ENCODE peak calls at places on chromosomes 3 and 15, in five cellular contexts. One of them, this sample, is unnamed. For H3K4me1, the result is how much of the 10 kb centered on the place peaks cover.

GRCh38 chr3:54870423-54870822 is 57.4 kb downstream of the LRTM1 start:
- DNase-seq in tibial artery: no peak
- DNase-seq in pancreas: peak
- DNase-seq in hepatocyte: peak
- DNase-seq in colonic mucosa: no peak
- DNase-seq in this sample: no peak

GRCh38 chr15:79897380-79897678 is 515 bp upstream of the MTHFS start:
- DNase-seq in tibial artery: no peak
- DNase-seq in pancreas: no peak
- DNase-seq in hepatocyte: no peak
- DNase-seq in colonic mucosa: no peak
- DNase-seq in this sample: no peak

GRCh38 chr3:159879598-159879997 is 109.0 kb upstream of the IL12A start:
- DNase-seq in tibial artery: no peak
- DNase-seq in pancreas: no peak
- DNase-seq in hepatocyte: no peak
- DNase-seq in colonic mucosa: no peak
- DNase-seq in this sample: no peak

GRCh38 chr15:74725845-74726773 is 781 bp upstream of the CYP1A1 start:
- DNase-seq in tibial artery: peak
- DNase-seq in pancreas: peak
- DNase-seq in hepatocyte: peak
- DNase-seq in colonic mucosa: peak
- DNase-seq in this sample: peak

GRCh38 chr3:175940243-175940642 is 1081.1 kb downstream of the NAALADL2 start:
- DNase-seq in tibial artery: no peak
- DNase-seq in pancreas: no peak
- DNase-seq in hepatocyte: no peak
- DNase-seq in colonic mucosa: no peak
- DNase-seq in this sample: no peak

GRCh38 chr3:71521940-71522876 is 61.3 kb downstream of the FOXP1 start:
- DNase-seq in tibial artery: no peak
- DNase-seq in pancreas: peak
- DNase-seq in hepatocyte: no peak
- DNase-seq in colonic mucosa: no peak
- DNase-seq in this sample: no peak

GRCh38 chr3:7800006-7800780 is 701.4 kb upstream of the LMCD1 start:
- DNase-seq in tibial artery: no peak
- DNase-seq in pancreas: no peak
- DNase-seq in hepatocyte: no peak
- DNase-seq in colonic mucosa: no peak
- DNase-seq in this sample: no peak

GRCh38 chr15:80242132-80242769 is 9.8 kb downstream of the CTXND1 start:
- DNase-seq in tibial artery: no peak
- DNase-seq in pancreas: no peak
- DNase-seq in hepatocyte: peak
- DNase-seq in colonic mucosa: no peak
- DNase-seq in this sample: peak

GRCh38 chr3:110495201-110495927 is 576.3 kb upstream of the NECTIN3 start:
- DNase-seq in tibial artery: no peak
- DNase-seq in pancreas: no peak
- DNase-seq in hepatocyte: no peak
- DNase-seq in colonic mucosa: peak
- DNase-seq in this sample: no peak

GRCh38 chr3:5016218-5017161 is 37.3 kb downstream of the BHLHE40 start:
- DNase-seq in tibial artery: peak
- DNase-seq in pancreas: peak
- DNase-seq in hepatocyte: peak
- DNase-seq in colonic mucosa: peak
- DNase-seq in this sample: peak

GRCh38 chr15:42036112-42036905 is 15.5 kb upstream of the PLA2G4E start:
- DNase-seq in tibial artery: no peak
- DNase-seq in pancreas: no peak
- DNase-seq in hepatocyte: no peak
- DNase-seq in colonic mucosa: no peak
- DNase-seq in this sample: no peak

GRCh38 chr15:62741106-62741505 is 301.4 kb upstream of the TPM1 start:
- DNase-seq in tibial artery: no peak
- DNase-seq in pancreas: no peak
- DNase-seq in hepatocyte: no peak
- DNase-seq in colonic mucosa: no peak
- DNase-seq in this sample: no peak

GRCh38 chr3:178181784-178182183 is 354.5 kb upstream of the KCNMB2 start:
- DNase-seq in tibial artery: no peak
- DNase-seq in pancreas: no peak
- DNase-seq in hepatocyte: no peak
- DNase-seq in colonic mucosa: no peak
- DNase-seq in this sample: no peak

GRCh38 chr15:52040167-52040900 is 21.3 kb downstream of the MAPK6 start:
- DNase-seq in tibial artery: no peak
- DNase-seq in pancreas: no peak
- DNase-seq in hepatocyte: peak
- DNase-seq in colonic mucosa: no peak
- DNase-seq in this sample: no peak

GRCh38 chr15:52042051-52042851 is 23.2 kb downstream of the MAPK6 start:
- DNase-seq in tibial artery: no peak
- DNase-seq in pancreas: no peak
- DNase-seq in hepatocyte: no peak
- DNase-seq in colonic mucosa: no peak
- DNase-seq in this sample: no peak

GRCh38 chr15:52037889-52038505 is 19.0 kb downstream of the MAPK6 start:
- DNase-seq in tibial artery: no peak
- DNase-seq in pancreas: no peak
- DNase-seq in hepatocyte: no peak
- DNase-seq in colonic mucosa: no peak
- DNase-seq in this sample: no peak
- H3K4me1 ChIP-seq in tibial artery: under half
- H3K4me1 ChIP-seq in pancreas: under half
- H3K4me1 ChIP-seq in hepatocyte: under half
- H3K4me1 ChIP-seq in colonic mucosa: under half
- H3K4me1 ChIP-seq in this sample: under half

DNA sequence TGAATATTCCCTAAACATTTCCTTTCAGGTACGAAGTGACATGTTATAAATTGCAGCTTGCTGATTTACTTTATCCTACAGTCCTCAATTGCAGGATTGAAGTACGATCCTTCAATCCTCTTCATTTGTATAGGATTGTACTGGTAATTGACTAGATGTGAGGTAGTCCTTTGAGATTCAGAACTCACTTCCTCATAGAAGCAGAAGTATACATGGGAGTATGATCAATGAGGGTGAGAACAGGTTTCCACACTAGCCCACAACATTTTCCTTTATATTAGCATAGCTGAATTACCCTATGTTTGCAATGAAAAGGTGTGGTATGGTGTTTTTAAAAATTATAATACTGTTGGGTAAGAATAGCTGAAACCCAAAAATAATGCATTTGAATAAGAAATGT is 160.0 kb upstream of the UMPS start:
- DNase-seq in tibial artery: no peak
- DNase-seq in pancreas: no peak
- DNase-seq in hepatocyte: no peak
- DNase-seq in colonic mucosa: no peak
- DNase-seq in this sample: no peak
- H3K4me3 ChIP-seq in tibial artery: no peak
- H3K4me3 ChIP-seq in pancreas: no peak
- H3K4me3 ChIP-seq in hepatocyte: no peak
- H3K4me3 ChIP-seq in colonic mucosa: no peak
- H3K4me3 ChIP-seq in this sample: no peak

DNA sequence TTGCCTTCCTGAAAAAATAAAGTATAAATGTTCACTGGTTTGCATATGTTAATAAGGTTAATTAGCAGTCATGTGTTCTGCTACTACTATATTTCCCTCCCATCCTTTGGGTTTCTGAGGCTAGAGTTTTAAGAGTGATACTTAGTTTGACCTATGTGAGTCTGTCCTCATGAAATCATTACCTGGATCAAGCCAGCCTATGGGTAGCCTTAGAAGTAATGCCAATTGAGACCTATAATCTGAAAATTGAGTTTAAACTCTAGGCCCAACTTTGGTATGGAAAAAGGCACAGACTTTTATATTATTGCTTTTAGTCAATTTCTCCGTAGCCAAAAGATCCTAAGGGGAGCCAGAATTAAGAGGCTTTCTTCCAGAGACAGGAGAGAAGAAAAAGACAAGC is 18.4 kb upstream of the SOX2 start:
- DNase-seq in tibial artery: no peak
- DNase-seq in pancreas: no peak
- DNase-seq in hepatocyte: no peak
- DNase-seq in colonic mucosa: no peak
- DNase-seq in this sample: no peak
- H3K4me1 ChIP-seq in tibial artery: under half
- H3K4me1 ChIP-seq in pancreas: under half
- H3K4me1 ChIP-seq in hepatocyte: under half
- H3K4me1 ChIP-seq in colonic mucosa: under half
- H3K4me1 ChIP-seq in this sample: under half

DNA sequence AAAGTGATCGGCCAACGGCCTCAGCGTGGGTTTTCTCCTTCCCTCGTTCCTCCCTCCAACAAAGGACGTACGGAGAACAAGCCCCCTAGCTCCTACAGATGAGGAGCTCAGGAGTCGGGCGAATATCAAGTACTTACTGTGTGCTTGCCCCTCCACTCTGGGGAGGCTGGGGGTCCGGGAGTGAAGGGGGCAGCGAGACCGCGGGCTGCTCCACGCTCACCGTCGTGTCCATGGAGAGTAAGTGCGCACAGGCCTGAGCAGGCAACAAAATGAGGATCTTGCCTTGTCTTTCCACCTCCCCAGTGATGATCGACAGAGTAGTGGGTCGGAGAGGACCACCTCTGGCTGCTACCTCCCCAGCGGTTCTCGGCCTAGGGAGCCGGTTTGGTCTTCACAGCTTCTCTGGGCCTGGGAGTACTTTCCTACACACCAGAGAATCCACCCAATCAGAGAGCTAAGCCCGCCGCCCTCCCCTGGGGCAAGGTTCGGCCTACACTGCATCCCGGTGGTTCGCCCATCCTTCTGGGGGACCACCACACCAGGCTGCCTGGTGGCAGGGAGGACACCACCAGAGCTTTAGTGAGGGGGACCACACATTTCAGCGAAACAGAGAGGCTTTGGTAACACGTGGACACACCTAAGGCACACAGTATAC is 599 bp upstream of the TRANK1 start:
- DNase-seq in tibial artery: no peak
- DNase-seq in pancreas: no peak
- DNase-seq in hepatocyte: no peak
- DNase-seq in colonic mucosa: no peak
- DNase-seq in this sample: no peak
- H3K4me3 ChIP-seq in tibial artery: peak
- H3K4me3 ChIP-seq in pancreas: no peak
- H3K4me3 ChIP-seq in hepatocyte: no peak
- H3K4me3 ChIP-seq in colonic mucosa: peak
- H3K4me3 ChIP-seq in this sample: peak

GRCh38 chr3:78868570-78868969 is 899.2 kb downstream of the ROBO1 start:
- DNase-seq in tibial artery: no peak
- DNase-seq in pancreas: no peak
- DNase-seq in hepatocyte: no peak
- DNase-seq in colonic mucosa: no peak
- DNase-seq in this sample: no peak
- H3K4me1 ChIP-seq in tibial artery: under half
- H3K4me1 ChIP-seq in pancreas: under half
- H3K4me1 ChIP-seq in hepatocyte: under half
- H3K4me1 ChIP-seq in colonic mucosa: under half
- H3K4me1 ChIP-seq in this sample: under half

GRCh38 chr3:98530676-98531075 is 1.1 kb upstream of the GPR15 start:
- DNase-seq in tibial artery: no peak
- DNase-seq in pancreas: no peak
- DNase-seq in hepatocyte: no peak
- DNase-seq in colonic mucosa: no peak
- DNase-seq in this sample: no peak
- H3K4me3 ChIP-seq in tibial artery: no peak
- H3K4me3 ChIP-seq in pancreas: no peak
- H3K4me3 ChIP-seq in hepatocyte: no peak
- H3K4me3 ChIP-seq in colonic mucosa: no peak
- H3K4me3 ChIP-seq in this sample: no peak

GRCh38 chr3:23872330-23872729 is 44.5 kb downstream of the NKIRAS1 start:
- DNase-seq in tibial artery: no peak
- DNase-seq in pancreas: no peak
- DNase-seq in hepatocyte: no peak
- DNase-seq in colonic mucosa: no peak
- DNase-seq in this sample: no peak

GRCh38 chr3:23876901-23877300 is 39.9 kb downstream of the NKIRAS1 start:
- DNase-seq in tibial artery: no peak
- DNase-seq in pancreas: no peak
- DNase-seq in hepatocyte: no peak
- DNase-seq in colonic mucosa: no peak
- DNase-seq in this sample: no peak

GRCh38 chr3:23875326-23875725 is 41.5 kb downstream of the NKIRAS1 start:
- DNase-seq in tibial artery: no peak
- DNase-seq in pancreas: no peak
- DNase-seq in hepatocyte: no peak
- DNase-seq in colonic mucosa: no peak
- DNase-seq in this sample: no peak

GRCh38 chr3:23873941-23874340 is 42.8 kb downstream of the NKIRAS1 start:
- DNase-seq in tibial artery: no peak
- DNase-seq in pancreas: no peak
- DNase-seq in hepatocyte: no peak
- DNase-seq in colonic mucosa: no peak
- DNase-seq in this sample: no peak

DNA sequence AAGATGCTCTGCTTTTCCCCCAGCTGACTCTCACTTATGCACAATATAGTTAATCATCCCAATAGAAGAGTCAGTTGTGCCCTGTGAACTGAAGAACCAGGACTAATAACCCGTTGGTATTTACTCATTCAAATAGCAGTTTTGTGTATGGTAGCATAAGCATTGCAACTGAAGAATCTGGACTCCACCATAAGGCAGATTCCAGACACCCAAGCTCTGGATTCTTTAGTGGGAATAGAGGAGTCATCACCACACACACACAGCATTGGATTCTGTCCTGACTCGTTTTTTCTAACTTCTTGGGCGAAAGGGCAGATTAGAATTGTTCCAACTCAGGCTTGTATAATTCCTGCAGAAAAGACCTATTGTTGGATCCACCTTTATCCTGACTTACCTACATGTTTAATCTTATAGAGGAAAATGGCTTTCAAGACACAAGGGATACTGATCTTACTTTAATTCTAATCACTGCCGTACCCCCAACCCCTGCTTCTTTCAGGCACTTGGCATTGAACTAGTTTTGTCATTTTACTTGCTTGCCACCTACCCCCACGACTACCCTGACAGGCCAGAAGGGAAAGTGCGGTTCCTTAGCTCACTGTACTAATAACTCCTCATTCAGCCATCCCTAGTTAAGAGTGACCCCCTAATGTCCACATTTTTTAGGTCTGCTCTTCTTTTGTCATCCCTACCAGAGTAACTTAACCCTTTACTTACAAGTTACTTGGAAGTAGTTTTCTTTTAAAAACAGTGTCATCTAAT is 42.2 kb downstream of the NKIRAS1 start:
- DNase-seq in tibial artery: no peak
- DNase-seq in pancreas: no peak
- DNase-seq in hepatocyte: no peak
- DNase-seq in colonic mucosa: no peak
- DNase-seq in this sample: no peak
- H3K4me1 ChIP-seq in tibial artery: under half
- H3K4me1 ChIP-seq in pancreas: under half
- H3K4me1 ChIP-seq in hepatocyte: under half
- H3K4me1 ChIP-seq in colonic mucosa: under half
- H3K4me1 ChIP-seq in this sample: under half

DNA sequence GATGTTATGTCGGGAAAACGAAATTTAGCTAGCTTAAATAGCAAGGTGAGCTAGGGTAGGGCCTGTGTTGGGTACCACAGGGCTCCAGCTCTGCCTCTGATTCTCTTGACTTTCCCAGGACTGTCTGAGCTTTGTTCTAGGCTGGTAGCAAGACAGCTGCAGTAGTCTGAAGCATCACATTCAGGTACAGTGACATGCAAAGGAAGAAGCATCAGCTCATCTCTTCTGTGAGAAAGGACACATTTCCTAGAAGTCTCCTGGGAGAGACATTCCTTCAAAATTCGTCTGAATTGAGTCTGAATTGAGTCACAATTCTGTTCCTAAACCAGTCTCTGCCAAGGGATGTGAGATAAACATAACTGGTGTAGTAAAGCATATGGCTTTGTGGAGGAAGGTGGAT is 8.5 kb upstream of the UBXN7 start:
- DNase-seq in tibial artery: no peak
- DNase-seq in pancreas: no peak
- DNase-seq in hepatocyte: no peak
- DNase-seq in colonic mucosa: no peak
- DNase-seq in this sample: no peak
- H3K4me3 ChIP-seq in tibial artery: no peak
- H3K4me3 ChIP-seq in pancreas: no peak
- H3K4me3 ChIP-seq in hepatocyte: no peak
- H3K4me3 ChIP-seq in colonic mucosa: no peak
- H3K4me3 ChIP-seq in this sample: no peak